ENCODE peak calls at places on chromosome 1, in five cellular contexts. Q, R, W, Z and I are unnamed samples. For H3K79me2, the result is how much of the 10 kb centered on the place peaks cover.

GRCh38 chr1:209319057-209319432 is 264.5 kb upstream of the CAMK1G start:
- DNase-seq in W (no peak), Q (no peak), Z (no peak), R (no peak), I (no peak)

GRCh38 chr1:10555635-10556429 is 81.1 kb downstream of the PEX14 start:
- DNase-seq in W (no peak), R (no peak), Q (no peak), Z (no peak), I (peak)

GRCh38 chr1:117612517-117613248 is 6.8 kb downstream of the TENT5C start:
- DNase-seq in Z (peak), Q (peak), W (no peak), R (peak), I (no peak)

GRCh38 chr1:3116150-3116510 is 47.1 kb downstream of the PRDM16 start:
- DNase-seq in Z (no peak), Q (no peak), W (no peak), R (no peak), I (no peak)

GRCh38 chr1:39850606-39851216 is 32.6 kb downstream of the TRIT1 start:
- DNase-seq in R (no peak), Q (no peak), W (no peak), Z (no peak), I (no peak)

GRCh38 chr1:155171836-155172731 is 1.0 kb downstream of the KRTCAP2 start:
- DNase-seq in R (no peak), W (no peak), Z (no peak), Q (no peak), I (no peak)

GRCh38 chr1:60903591-60903990 is 178.8 kb upstream of the NFIA start:
- DNase-seq in W (no peak), Q (no peak), Z (no peak), R (no peak), I (no peak)

GRCh38 chr1:234743866-234744581 is 134.0 kb upstream of the IRF2BP2 start:
- DNase-seq in R (no peak), W (peak), Z (no peak), Q (no peak), I (no peak)

GRCh38 chr1:207393610-207394009 is 60.5 kb upstream of the CR2 start:
- DNase-seq in W (peak), Q (no peak), Z (no peak), R (no peak), I (no peak)

GRCh38 chr1:201563406-201563780 is 24.5 kb downstream of the NAV1 start:
- DNase-seq in Q (no peak), R (no peak), Z (no peak), W (no peak), I (no peak)

GRCh38 chr1:201561195-201561564 is 22.3 kb downstream of the NAV1 start:
- DNase-seq in Z (no peak), W (no peak), R (no peak), Q (no peak), I (no peak)

GRCh38 chr1:201562659-201563405 is 23.9 kb downstream of the NAV1 start:
- DNase-seq in W (no peak), Q (no peak), R (no peak), Z (no peak), I (no peak)

GRCh38 chr1:201561604-201562003 is 22.7 kb downstream of the NAV1 start:
- DNase-seq in R (no peak), W (no peak), Q (no peak), Z (no peak), I (no peak)

DNA sequence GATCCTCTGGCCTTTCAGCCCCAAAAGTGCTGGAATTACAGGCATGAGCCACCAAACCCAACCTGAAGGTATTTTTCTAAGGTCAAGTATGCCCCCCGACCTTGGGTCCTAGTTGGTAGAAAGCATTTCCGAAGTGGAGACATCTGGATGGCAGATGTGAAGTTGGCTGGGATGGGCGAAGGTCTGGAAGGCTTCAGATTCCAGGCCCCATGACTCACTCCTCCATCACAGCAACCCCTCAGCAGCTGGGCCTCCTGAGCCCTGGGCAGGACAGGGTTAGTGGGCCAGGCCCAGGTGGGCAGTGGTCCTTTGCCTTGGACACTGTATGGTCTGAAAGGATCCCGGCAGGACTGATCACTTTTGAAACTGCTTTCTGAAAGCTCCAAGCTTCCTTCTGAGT is 23.3 kb downstream of the NAV1 start:
- DNase-seq in W (no peak), Z (no peak), R (no peak), Q (no peak), I (no peak)
- H3K79me2 ChIP-seq in W (half or more), Z (under half), R (under half), Q (under half), I (under half)

DNA sequence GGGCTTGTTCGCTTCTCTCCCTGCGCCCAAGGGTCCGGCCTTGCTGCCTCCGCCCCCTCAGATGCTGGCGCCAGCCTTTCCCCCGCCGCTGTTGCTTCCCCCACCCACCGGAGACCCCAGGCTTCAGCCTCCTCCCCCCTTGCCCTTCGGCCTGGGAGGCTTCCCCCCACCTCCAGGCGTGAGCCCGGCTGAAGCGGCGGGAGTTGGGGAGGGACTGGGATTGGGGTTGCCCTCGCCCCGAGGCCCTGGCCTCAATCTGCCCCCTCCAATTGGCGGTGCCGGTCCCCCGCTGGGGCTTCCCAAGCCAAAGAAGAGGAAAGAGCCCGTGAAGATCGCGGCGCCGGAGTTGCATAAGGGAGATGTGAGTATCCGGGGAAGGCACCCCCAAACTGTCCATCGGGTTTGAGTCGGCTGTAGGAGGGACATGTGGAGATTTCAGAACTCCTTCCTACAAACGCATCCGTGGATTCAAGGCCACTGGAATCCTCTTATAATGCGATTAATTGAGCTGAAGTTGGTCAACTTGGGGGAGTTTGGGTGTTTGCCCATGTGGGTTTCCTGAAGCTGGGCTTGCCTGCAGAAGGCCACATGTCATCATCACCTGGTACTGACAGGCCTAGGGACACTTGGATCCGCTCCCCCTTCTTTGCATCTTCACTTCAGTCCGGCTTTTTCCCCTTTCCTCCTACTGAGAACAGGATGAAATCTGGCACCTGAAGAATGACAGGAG is 709 bp downstream of the PRCC start:
- DNase-seq in W (peak), Q (peak), Z (peak), R (peak), I (no peak)
- H3K79me2 ChIP-seq in W (half or more), Q (under half), Z (half or more), R (half or more), I (half or more)

GRCh38 chr1:14941865-14942264 is 211.7 kb upstream of the TMEM51 start:
- DNase-seq in Z (no peak), Q (no peak), R (no peak), W (no peak), I (no peak)

GRCh38 chr1:14940285-14940890 is 213.2 kb upstream of the TMEM51 start:
- DNase-seq in W (no peak), Q (no peak), Z (no peak), R (no peak), I (no peak)

GRCh38 chr1:14934867-14935266 is 218.7 kb upstream of the TMEM51 start:
- DNase-seq in R (no peak), Z (no peak), Q (no peak), W (no peak), I (no peak)

GRCh38 chr1:14939527-14940284 is 213.8 kb upstream of the TMEM51 start:
- DNase-seq in W (no peak), Z (peak), R (no peak), Q (no peak), I (no peak)

GRCh38 chr1:14937288-14937949 is 216.1 kb upstream of the TMEM51 start:
- DNase-seq in R (no peak), Q (no peak), Z (no peak), W (no peak), I (no peak)
- H3K79me2 ChIP-seq in R (under half), Q (under half), Z (under half), W (under half), I (under half)

GRCh38 chr1:43648448-43648847 is 1.5 kb upstream of the KDM4A start:
- DNase-seq in Z (no peak), R (no peak), W (no peak), Q (no peak), I (no peak)

GRCh38 chr1:43651922-43652321 is 2.0 kb downstream of the KDM4A start:
- DNase-seq in Z (no peak), W (no peak), Q (no peak), R (peak), I (no peak)

GRCh38 chr1:43651188-43651587 is 1.2 kb downstream of the KDM4A start:
- DNase-seq in R (peak), Z (peak), Q (no peak), W (peak), I (peak)

GRCh38 chr1:43653339-43653738 is 3.4 kb downstream of the KDM4A start:
- DNase-seq in Z (peak), W (peak), R (peak), Q (peak), I (peak)

GRCh38 chr1:43650306-43650941 is 475 bp downstream of the KDM4A start:
- DNase-seq in W (peak), R (peak), Q (peak), Z (peak), I (peak)
- H3K79me2 ChIP-seq in W (under half), R (under half), Q (under half), Z (under half), I (under half)

DNA sequence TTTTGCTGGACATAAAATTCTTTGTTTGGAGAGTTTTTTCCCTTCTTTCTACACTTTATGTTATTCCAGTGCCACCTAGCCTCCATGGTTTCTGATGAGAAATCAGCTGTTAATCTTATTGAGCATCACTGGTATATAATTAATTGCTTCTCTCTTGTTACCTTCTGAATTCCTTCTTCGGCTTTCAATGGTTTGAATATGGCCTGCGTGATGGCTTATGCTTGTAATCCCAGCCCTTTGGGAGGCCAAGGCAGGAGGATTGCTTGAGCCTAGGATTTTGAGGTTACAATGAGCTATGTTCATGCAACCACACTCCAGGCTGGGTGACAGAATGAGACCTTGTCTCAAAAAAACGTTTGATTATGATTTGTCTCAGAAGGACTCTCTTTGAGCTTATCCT is 13.0 kb upstream of the CNIH4 start:
- DNase-seq in R (no peak), Q (no peak), W (no peak), Z (no peak), I (no peak)
- H3K79me2 ChIP-seq in R (under half), Q (under half), W (under half), Z (under half), I (under half)

DNA sequence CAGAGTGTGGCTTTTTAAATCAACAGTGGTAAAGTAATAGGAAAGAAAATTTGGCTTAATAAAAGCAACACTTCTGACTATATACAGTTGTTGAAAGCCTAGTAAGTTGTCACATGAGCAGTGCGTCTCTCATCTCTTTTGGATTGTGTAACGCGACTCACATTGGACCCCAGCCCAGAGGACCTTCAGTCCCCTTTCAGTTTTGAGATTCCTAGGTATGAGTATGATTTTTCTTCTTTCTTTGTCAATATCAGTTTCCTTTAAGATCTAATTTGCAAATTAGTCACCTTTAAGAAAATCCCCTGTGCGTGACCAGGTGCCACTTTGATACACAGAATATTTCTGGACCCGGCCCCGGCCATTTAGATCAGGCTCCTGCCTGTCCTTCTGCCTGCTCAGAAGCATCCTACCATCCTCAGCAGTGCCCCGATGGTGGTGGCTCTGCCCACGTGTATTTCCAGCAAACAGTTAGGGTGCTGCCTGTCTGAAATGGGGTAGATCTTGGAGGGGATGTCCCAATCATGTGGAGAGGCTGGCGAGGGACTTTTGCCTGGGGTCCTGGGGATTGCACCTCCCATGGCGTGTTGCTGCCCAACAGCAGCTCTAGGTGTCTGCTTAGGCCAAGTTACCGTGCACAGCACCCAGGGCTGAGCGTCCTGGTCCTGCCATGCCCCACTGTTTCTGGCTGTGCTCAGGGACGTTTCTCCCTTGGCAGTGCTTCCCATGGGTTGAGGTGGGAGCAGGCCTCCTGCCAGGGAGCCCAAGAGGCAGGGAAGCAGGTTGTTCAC is 21.1 kb downstream of the SNAP47 start:
- DNase-seq in W (no peak), Q (no peak), R (no peak), Z (no peak), I (no peak)
- H3K79me2 ChIP-seq in W (under half), Q (under half), R (half or more), Z (under half), I (under half)